ENCODE peak calls at places on chromosome 20, in eight cellular contexts. F is vagina, W is gastrocnemius medialis, Z is Peyer's patch, N is right lobe of liver, R is spleen, I is adrenal gland, E is transverse colon. U is an unnamed sample.

GRCh38 chr20:23449400-23449799 is 3.3 kb downstream of the CST11 start:
- DNase-seq in F (no peak), W (no peak), Z (no peak), N (no peak), R (no peak), I (no peak), E (no peak), U (no peak)

GRCh38 chr20:40634891-40635290 is 54.1 kb downstream of the MAFB start:
- DNase-seq in F (no peak), W (no peak), Z (no peak), N (peak; percentile 46), R (no peak), I (no peak), E (no peak), U (no peak)

GRCh38 chr20:41769650-41770049 is 151.5 kb upstream of the CHD6 start:
- DNase-seq in F (no peak), W (no peak), Z (no peak), N (no peak), R (no peak), I (no peak), E (no peak), U (no peak)

GRCh38 chr20:346640-347316 is at the start of gene NRSN2:
- DNase-seq in F (no peak), W (no peak), Z (peak; percentile 65), N (no peak), R (peak; percentile 87), I (peak; percentile 87), E (peak; percentile 61), U (no peak)

GRCh38 chr20:11698124-11698523 is 219.6 kb upstream of the BTBD3 start:
- DNase-seq in F (no peak), W (no peak), Z (no peak), N (no peak), R (no peak), I (no peak), E (no peak), U (no peak)

GRCh38 chr20:40359127-40359892 is 329.7 kb downstream of the MAFB start:
- DNase-seq in F (no peak), W (no peak), Z (no peak), N (no peak), R (no peak), I (no peak), E (no peak), U (no peak)

GRCh38 chr20:20404546-20405092 is 36.7 kb downstream of the INSM1 start:
- DNase-seq in F (no peak), W (no peak), Z (no peak), N (no peak), R (no peak), I (no peak), E (no peak), U (no peak)

GRCh38 chr20:35992713-35993335 is 24.4 kb downstream of the CNBD2 start:
- DNase-seq in F (no peak), W (peak; percentile 25), Z (no peak), N (peak; percentile 53), R (peak; percentile 79), I (peak; percentile 37), E (peak; percentile 44), U (peak; percentile 41)

GRCh38 chr20:38304845-38305447 is 990 bp downstream of the BPI start:
- DNase-seq in F (no peak), W (peak; percentile 52), Z (no peak), N (peak; percentile 81), R (peak; percentile 87), I (peak; percentile 24), E (no peak), U (no peak)

GRCh38 chr20:46688151-46689081 is 828 bp downstream of the TP53RK start:
- DNase-seq in F (no peak), W (no peak), Z (no peak), N (no peak), R (no peak), I (peak; percentile 47), E (no peak), U (no peak)

GRCh38 chr20:24045621-24046020 is 57.0 kb upstream of the GGTLC1 start:
- DNase-seq in F (no peak), W (no peak), Z (no peak), N (no peak), R (no peak), I (no peak), E (no peak), U (no peak)

GRCh38 chr20:32017711-32018251 is 7.5 kb downstream of the CCM2L start:
- DNase-seq in F (no peak), W (no peak), Z (peak; percentile 65), N (no peak), R (peak; percentile 79), I (no peak), E (peak; percentile 54), U (no peak)

GRCh38 chr20:22691369-22692118 is 107.2 kb upstream of the FOXA2 start:
- DNase-seq in F (no peak), W (peak; percentile 58), Z (peak; percentile 66), N (peak; percentile 79), R (peak; percentile 91), I (peak; percentile 77), E (peak; percentile 73), U (peak; percentile 62)

DNA sequence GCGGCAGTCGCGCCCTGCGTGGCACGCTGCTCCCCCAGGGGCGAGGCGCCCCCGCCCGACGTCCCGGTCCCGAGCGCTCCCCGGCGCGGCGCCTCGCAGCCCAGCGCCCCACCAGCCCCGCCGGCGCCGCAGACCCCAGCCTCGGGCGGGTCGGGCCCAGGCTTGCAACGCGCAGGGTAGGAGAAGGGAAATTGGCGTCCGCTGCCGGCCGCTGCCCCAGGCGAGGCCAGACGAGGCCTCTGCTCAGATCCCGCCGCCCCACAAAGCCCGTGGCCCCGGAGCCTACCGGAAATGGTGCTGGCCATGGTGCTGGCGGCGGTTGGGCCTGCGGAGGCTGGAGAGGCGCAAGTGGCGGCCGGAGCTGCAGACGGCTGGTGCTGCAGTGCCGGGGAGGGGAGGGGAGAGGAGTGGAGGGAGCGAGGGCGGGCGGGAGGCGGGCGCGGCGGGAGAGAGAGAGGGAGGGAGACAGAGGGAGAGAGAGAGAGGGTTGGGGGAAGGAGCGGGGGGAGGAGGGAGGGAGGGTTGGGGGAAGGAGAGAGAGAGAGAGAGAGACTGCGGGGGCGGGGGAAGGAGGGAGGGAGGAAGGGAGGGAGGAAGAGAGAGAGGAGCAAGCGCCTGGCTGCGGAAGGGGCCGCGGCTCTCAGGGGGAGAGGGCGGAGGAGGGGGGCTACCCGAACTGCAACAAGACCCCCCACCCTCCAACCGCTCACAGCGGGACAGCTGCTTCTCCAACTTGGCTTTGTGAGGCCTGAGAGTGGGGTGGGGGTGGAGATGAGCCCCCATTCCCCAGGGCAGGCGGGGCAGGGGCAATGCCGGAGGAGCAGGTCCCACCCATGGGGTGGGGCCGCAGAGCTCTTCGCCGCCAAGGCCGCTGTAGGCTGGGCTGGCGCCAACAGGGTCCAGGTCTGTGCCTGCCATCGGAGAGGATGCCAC is at the start of gene STMN3:
- DNase-seq in F (no peak), W (peak; percentile 50), Z (peak; percentile 76), N (peak; percentile 73), R (peak; percentile 92), I (peak; percentile 97), E (peak; percentile 83), U (peak; percentile 78)
- TF ChIP-seq POLR2A in F (no peak), W (no peak), Z (no peak), N (no peak), R (no peak), I (peak; percentile 77), E (no peak), U (no peak)

GRCh38 chr20:25084616-25085187 is 2.8 kb upstream of the VSX1 start:
- DNase-seq in F (peak; percentile 85), W (no peak), Z (no peak), N (no peak), R (peak; percentile 69), I (no peak), E (no peak), U (no peak)
- H3K9me3 ChIP-seq in F (no peaks in the 10 kb centered on the region), W (no peaks in the 10 kb centered on the region), Z (no peaks in the 10 kb centered on the region), N (no peaks in the 10 kb centered on the region), R (no peaks in the 10 kb centered on the region), I (no peaks in the 10 kb centered on the region), E (no peaks in the 10 kb centered on the region), U (no peaks in the 10 kb centered on the region)

DNA sequence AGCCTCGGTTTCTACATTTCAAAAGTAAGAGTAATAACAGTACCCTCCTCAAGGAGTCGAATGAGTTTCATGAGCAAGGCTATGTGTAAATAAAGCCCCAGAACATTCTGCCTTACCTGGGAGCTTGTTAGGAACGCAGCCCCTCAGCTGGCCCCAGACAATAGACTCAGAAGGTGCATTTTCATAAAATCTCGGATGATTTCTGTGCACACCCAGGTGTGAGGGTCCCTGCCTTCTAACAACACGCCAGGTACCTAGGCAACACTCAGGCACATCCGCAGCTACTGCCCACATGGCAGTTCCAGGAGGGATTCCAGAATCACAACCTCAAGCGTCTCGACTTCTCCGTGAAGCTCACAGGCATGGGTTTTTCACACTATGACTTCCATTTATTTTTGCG is 226.5 kb upstream of the CDH4 start:
- DNase-seq in F (peak; percentile 72), W (no peak), Z (no peak), N (no peak), R (no peak), I (no peak), E (no peak), U (no peak)
- H3K27me3 ChIP-seq in F (no peaks in the 10 kb centered on the region), W (no peaks in the 10 kb centered on the region), Z (no peaks in the 10 kb centered on the region), N (no peaks in the 10 kb centered on the region), R (no peaks in the 10 kb centered on the region), I (no peaks in the 10 kb centered on the region), E (no peaks in the 10 kb centered on the region), U (no peaks in the 10 kb centered on the region)

GRCh38 chr20:1804129-1804503 is 91.1 kb upstream of the SIRPA start:
- DNase-seq in F (no peak), W (no peak), Z (no peak), N (no peak), R (no peak), I (no peak), E (no peak), U (no peak)

GRCh38 chr20:1805161-1805581 is 90.0 kb upstream of the SIRPA start:
- DNase-seq in F (peak; percentile 82), W (no peak), Z (no peak), N (peak; percentile 39), R (no peak), I (no peak), E (no peak), U (no peak)

GRCh38 chr20:1802385-1803215 is 92.6 kb upstream of the SIRPA start:
- DNase-seq in F (peak; percentile 93), W (peak; percentile 23), Z (peak; percentile 71), N (peak; percentile 61), R (peak; percentile 95), I (peak; percentile 75), E (peak; percentile 56), U (no peak)

GRCh38 chr20:1804554-1804956 is 90.7 kb upstream of the SIRPA start:
- DNase-seq in F (peak; percentile 93), W (no peak), Z (no peak), N (peak; percentile 38), R (no peak), I (no peak), E (no peak), U (no peak)

DNA sequence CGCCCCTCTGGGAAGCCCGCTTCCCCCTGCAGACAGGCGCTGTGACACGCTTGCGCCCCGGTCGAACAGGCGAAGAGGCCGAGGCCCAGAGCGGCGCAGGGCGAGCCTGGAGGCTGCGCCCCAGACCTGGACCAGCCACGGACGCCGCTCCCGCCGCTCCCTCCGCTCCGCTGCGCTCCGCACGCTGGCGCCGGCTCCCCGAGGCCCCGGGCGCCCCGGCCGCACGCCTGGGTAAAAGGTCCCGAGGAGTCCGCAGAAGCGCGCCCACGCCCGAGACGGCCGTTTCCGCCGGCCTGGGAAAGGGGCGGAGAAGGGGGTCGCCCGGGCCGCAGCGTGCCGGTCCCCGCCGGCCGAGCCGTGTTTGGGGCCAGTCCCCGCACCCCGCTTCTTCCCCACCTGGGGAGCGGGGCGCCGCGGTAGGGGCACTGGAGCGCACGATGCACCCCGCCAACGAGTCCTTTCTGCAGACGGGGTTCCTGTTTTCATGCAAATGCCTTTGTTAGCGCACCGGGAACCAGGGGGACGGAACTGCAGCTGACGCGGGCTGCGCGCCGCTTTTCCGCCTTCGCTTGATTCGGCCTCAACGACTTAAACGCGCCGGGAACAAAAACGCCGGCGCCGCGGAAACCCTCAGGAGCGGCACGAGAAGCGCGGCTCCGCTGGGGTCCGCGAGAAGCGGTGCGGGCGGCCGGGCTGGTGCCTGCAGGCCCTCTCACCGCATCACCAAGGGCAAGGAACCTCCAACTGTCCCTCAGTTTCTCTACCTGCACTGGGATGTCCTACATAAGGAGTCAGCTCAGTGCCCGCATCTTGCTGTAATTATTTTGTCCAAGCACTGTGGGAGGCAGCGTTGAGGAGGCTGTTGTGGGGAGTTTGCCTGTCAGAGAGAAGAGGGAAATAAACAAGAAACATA is 91.7 kb upstream of the SIRPA start:
- DNase-seq in F (peak; percentile 67), W (peak; percentile 28), Z (peak; percentile 65), N (peak; percentile 72), R (peak; percentile 96), I (peak; percentile 57), E (peak; percentile 58), U (no peak)
- TF ChIP-seq POLR2A in F (no peak), W (no peak), Z (no peak), N (peak; percentile 37), R (no peak), I (peak; percentile 58), E (peak; percentile 63), U (no peak)